ENCODE peak calls at places on chromosomes 12 and 14, in eight cellular contexts. One of them, this sample, is unnamed.

GRCh38 chr14:88630565-88630964 is 67.7 kb downstream of the ZC3H14 start:
- DNase-seq in HCT116: no peak
- DNase-seq in pancreas: no peak
- DNase-seq in right lobe of liver: no peak
- DNase-seq in neural progenitor cell: no peak
- DNase-seq in gastrocnemius medialis: no peak
- DNase-seq in heart right ventricle: no peak
- DNase-seq in effector memory CD4-positive, alpha-beta T cell: no peak
- DNase-seq in this sample: no peak

GRCh38 chr12:19764408-19764807 is 325.1 kb downstream of the AEBP2 start:
- DNase-seq in HCT116: no peak
- DNase-seq in pancreas: no peak
- DNase-seq in right lobe of liver: no peak
- DNase-seq in neural progenitor cell: no peak
- DNase-seq in gastrocnemius medialis: no peak
- DNase-seq in heart right ventricle: no peak
- DNase-seq in effector memory CD4-positive, alpha-beta T cell: no peak
- DNase-seq in this sample: no peak

GRCh38 chr12:124485371-124485770 is 82.0 kb downstream of the NCOR2 start:
- DNase-seq in HCT116: no peak
- DNase-seq in pancreas: peak; percentile 55
- DNase-seq in right lobe of liver: no peak
- DNase-seq in neural progenitor cell: no peak
- DNase-seq in gastrocnemius medialis: no peak
- DNase-seq in heart right ventricle: no peak
- DNase-seq in effector memory CD4-positive, alpha-beta T cell: no peak
- DNase-seq in this sample: no peak

GRCh38 chr12:22101749-22102243 is 55.8 kb downstream of the CMAS start:
- DNase-seq in HCT116: no peak
- DNase-seq in pancreas: no peak
- DNase-seq in right lobe of liver: no peak
- DNase-seq in neural progenitor cell: no peak
- DNase-seq in gastrocnemius medialis: peak; percentile 51
- DNase-seq in heart right ventricle: peak; percentile 22
- DNase-seq in effector memory CD4-positive, alpha-beta T cell: no peak
- DNase-seq in this sample: no peak

GRCh38 chr12:1922075-1922709 is 3.7 kb upstream of the CACNA2D4 start:
- DNase-seq in HCT116: no peak
- DNase-seq in pancreas: no peak
- DNase-seq in right lobe of liver: peak; percentile 44
- DNase-seq in neural progenitor cell: no peak
- DNase-seq in gastrocnemius medialis: no peak
- DNase-seq in heart right ventricle: no peak
- DNase-seq in effector memory CD4-positive, alpha-beta T cell: no peak
- DNase-seq in this sample: no peak

GRCh38 chr14:75566321-75566720 is 12.1 kb upstream of the FLVCR2 start:
- DNase-seq in HCT116: no peak
- DNase-seq in pancreas: no peak
- DNase-seq in right lobe of liver: no peak
- DNase-seq in neural progenitor cell: no peak
- DNase-seq in gastrocnemius medialis: peak; percentile 41
- DNase-seq in heart right ventricle: no peak
- DNase-seq in effector memory CD4-positive, alpha-beta T cell: peak; percentile 60
- DNase-seq in this sample: peak; percentile 87

GRCh38 chr12:41190360-41190759 is 2.2 kb downstream of the PDZRN4 start:
- DNase-seq in HCT116: no peak
- DNase-seq in pancreas: no peak
- DNase-seq in right lobe of liver: no peak
- DNase-seq in neural progenitor cell: peak; percentile 55
- DNase-seq in gastrocnemius medialis: no peak
- DNase-seq in heart right ventricle: no peak
- DNase-seq in effector memory CD4-positive, alpha-beta T cell: no peak
- DNase-seq in this sample: no peak

GRCh38 chr14:92625213-92625612 is 111.6 kb downstream of the RIN3 start:
- DNase-seq in HCT116: peak; percentile 69
- DNase-seq in pancreas: no peak
- DNase-seq in right lobe of liver: no peak
- DNase-seq in neural progenitor cell: no peak
- DNase-seq in gastrocnemius medialis: no peak
- DNase-seq in heart right ventricle: no peak
- DNase-seq in effector memory CD4-positive, alpha-beta T cell: no peak
- DNase-seq in this sample: peak; percentile 90

GRCh38 chr14:104973215-104974145 is 4.7 kb downstream of the AHNAK2 start:
- DNase-seq in HCT116: peak; percentile 98
- DNase-seq in pancreas: peak; percentile 80
- DNase-seq in right lobe of liver: peak; percentile 41
- DNase-seq in neural progenitor cell: peak; percentile 60
- DNase-seq in gastrocnemius medialis: peak; percentile 71
- DNase-seq in heart right ventricle: peak; percentile 62
- DNase-seq in effector memory CD4-positive, alpha-beta T cell: no peak
- DNase-seq in this sample: peak; percentile 97

GRCh38 chr14:78259831-78260230 is 89.7 kb downstream of the NRXN3 start:
- DNase-seq in HCT116: no peak
- DNase-seq in pancreas: no peak
- DNase-seq in right lobe of liver: no peak
- DNase-seq in neural progenitor cell: no peak
- DNase-seq in gastrocnemius medialis: no peak
- DNase-seq in heart right ventricle: no peak
- DNase-seq in effector memory CD4-positive, alpha-beta T cell: no peak
- DNase-seq in this sample: no peak

GRCh38 chr12:44159211-44159610 is 323.3 kb downstream of the TMEM117 start:
- DNase-seq in HCT116: no peak
- DNase-seq in pancreas: no peak
- DNase-seq in right lobe of liver: no peak
- DNase-seq in neural progenitor cell: no peak
- DNase-seq in gastrocnemius medialis: no peak
- DNase-seq in heart right ventricle: no peak
- DNase-seq in effector memory CD4-positive, alpha-beta T cell: no peak
- DNase-seq in this sample: no peak

GRCh38 chr12:120539303-120539702 is 5.1 kb downstream of the RNF10 start:
- DNase-seq in HCT116: no peak
- DNase-seq in pancreas: no peak
- DNase-seq in right lobe of liver: no peak
- DNase-seq in neural progenitor cell: no peak
- DNase-seq in gastrocnemius medialis: peak; percentile 70
- DNase-seq in heart right ventricle: no peak
- DNase-seq in effector memory CD4-positive, alpha-beta T cell: no peak
- DNase-seq in this sample: no peak

GRCh38 chr14:50355692-50356091 is 41.0 kb downstream of the CDKL1 start:
- DNase-seq in HCT116: no peak
- DNase-seq in pancreas: no peak
- DNase-seq in right lobe of liver: no peak
- DNase-seq in neural progenitor cell: no peak
- DNase-seq in gastrocnemius medialis: no peak
- DNase-seq in heart right ventricle: no peak
- DNase-seq in effector memory CD4-positive, alpha-beta T cell: no peak
- DNase-seq in this sample: no peak

GRCh38 chr14:50360093-50360492 is 36.6 kb downstream of the CDKL1 start:
- DNase-seq in HCT116: no peak
- DNase-seq in pancreas: no peak
- DNase-seq in right lobe of liver: no peak
- DNase-seq in neural progenitor cell: no peak
- DNase-seq in gastrocnemius medialis: no peak
- DNase-seq in heart right ventricle: no peak
- DNase-seq in effector memory CD4-positive, alpha-beta T cell: no peak
- DNase-seq in this sample: no peak

GRCh38 chr14:50357124-50357523 is 39.6 kb downstream of the CDKL1 start:
- DNase-seq in HCT116: no peak
- DNase-seq in pancreas: no peak
- DNase-seq in right lobe of liver: peak; percentile 16
- DNase-seq in neural progenitor cell: no peak
- DNase-seq in gastrocnemius medialis: no peak
- DNase-seq in heart right ventricle: no peak
- DNase-seq in effector memory CD4-positive, alpha-beta T cell: no peak
- DNase-seq in this sample: no peak

GRCh38 chr14:50359631-50360030 is 37.0 kb downstream of the CDKL1 start:
- DNase-seq in HCT116: no peak
- DNase-seq in pancreas: no peak
- DNase-seq in right lobe of liver: peak; percentile 2
- DNase-seq in neural progenitor cell: no peak
- DNase-seq in gastrocnemius medialis: no peak
- DNase-seq in heart right ventricle: no peak
- DNase-seq in effector memory CD4-positive, alpha-beta T cell: no peak
- DNase-seq in this sample: no peak

DNA sequence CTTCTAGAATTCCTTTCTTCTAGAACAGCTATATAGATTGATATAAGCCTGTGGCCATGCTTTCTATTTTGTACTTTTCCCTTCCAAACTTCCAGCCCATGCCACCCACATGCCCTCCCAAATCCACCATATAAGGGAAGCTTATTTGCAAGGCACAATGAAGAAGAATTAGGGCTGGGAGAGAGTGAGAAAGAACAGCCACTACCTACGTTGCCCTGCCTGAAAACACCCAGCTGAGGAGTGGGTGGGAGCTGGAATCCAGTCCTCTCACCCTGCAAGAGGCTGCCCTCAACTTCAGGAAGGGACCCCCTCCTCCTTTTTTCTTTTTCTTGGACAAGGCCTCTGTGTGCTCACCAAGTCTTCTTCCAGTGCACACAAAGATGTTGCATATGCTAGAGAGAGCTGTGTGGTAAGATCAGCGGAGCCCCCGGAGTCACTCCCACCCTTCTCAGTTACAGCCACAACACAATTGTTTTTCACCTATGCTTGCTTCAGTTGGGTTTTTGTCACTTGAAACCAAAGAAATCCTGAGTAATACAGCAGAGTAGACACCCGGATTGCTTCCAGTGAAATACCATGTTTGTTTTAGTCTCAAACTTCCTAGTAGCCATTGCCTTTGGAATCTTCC is 38.8 kb downstream of the CDKL1 start:
- DNase-seq in HCT116: no peak
- DNase-seq in pancreas: no peak
- DNase-seq in right lobe of liver: peak; percentile 14
- DNase-seq in neural progenitor cell: no peak
- DNase-seq in gastrocnemius medialis: no peak
- DNase-seq in heart right ventricle: no peak
- DNase-seq in effector memory CD4-positive, alpha-beta T cell: no peak
- DNase-seq in this sample: no peak
- H3K27me3 ChIP-seq in HCT116: no peaks in the 10 kb centered on the region
- H3K27me3 ChIP-seq in pancreas: no peaks in the 10 kb centered on the region
- H3K27me3 ChIP-seq in right lobe of liver: no peaks in the 10 kb centered on the region
- H3K27me3 ChIP-seq in neural progenitor cell: no peaks in the 10 kb centered on the region
- H3K27me3 ChIP-seq in gastrocnemius medialis: no peaks in the 10 kb centered on the region
- H3K27me3 ChIP-seq in heart right ventricle: no peaks in the 10 kb centered on the region
- H3K27me3 ChIP-seq in effector memory CD4-positive, alpha-beta T cell: no peaks in the 10 kb centered on the region
- H3K27me3 ChIP-seq in this sample: no peaks in the 10 kb centered on the region

GRCh38 chr12:106106129-106106566 is 32.6 kb downstream of the NUAK1 start:
- DNase-seq in HCT116: no peak
- DNase-seq in pancreas: no peak
- DNase-seq in right lobe of liver: no peak
- DNase-seq in neural progenitor cell: no peak
- DNase-seq in gastrocnemius medialis: no peak
- DNase-seq in heart right ventricle: peak; percentile 56
- DNase-seq in effector memory CD4-positive, alpha-beta T cell: no peak
- DNase-seq in this sample: no peak

GRCh38 chr12:106106892-106107291 is 31.9 kb downstream of the NUAK1 start:
- DNase-seq in HCT116: no peak
- DNase-seq in pancreas: no peak
- DNase-seq in right lobe of liver: no peak
- DNase-seq in neural progenitor cell: peak; percentile 62
- DNase-seq in gastrocnemius medialis: peak; percentile 41
- DNase-seq in heart right ventricle: no peak
- DNase-seq in effector memory CD4-positive, alpha-beta T cell: no peak
- DNase-seq in this sample: peak; percentile 29

GRCh38 chr12:106108187-106108816 is 30.5 kb downstream of the NUAK1 start:
- DNase-seq in HCT116: no peak
- DNase-seq in pancreas: no peak
- DNase-seq in right lobe of liver: no peak
- DNase-seq in neural progenitor cell: no peak
- DNase-seq in gastrocnemius medialis: no peak
- DNase-seq in heart right ventricle: peak; percentile 51
- DNase-seq in effector memory CD4-positive, alpha-beta T cell: no peak
- DNase-seq in this sample: no peak

GRCh38 chr12:106109168-106109910 is 29.4 kb downstream of the NUAK1 start:
- DNase-seq in HCT116: no peak
- DNase-seq in pancreas: no peak
- DNase-seq in right lobe of liver: no peak
- DNase-seq in neural progenitor cell: no peak
- DNase-seq in gastrocnemius medialis: no peak
- DNase-seq in heart right ventricle: no peak
- DNase-seq in effector memory CD4-positive, alpha-beta T cell: no peak
- DNase-seq in this sample: no peak

GRCh38 chr12:106107566-106107965 is 31.2 kb downstream of the NUAK1 start:
- DNase-seq in HCT116: no peak
- DNase-seq in pancreas: no peak
- DNase-seq in right lobe of liver: no peak
- DNase-seq in neural progenitor cell: no peak
- DNase-seq in gastrocnemius medialis: no peak
- DNase-seq in heart right ventricle: no peak
- DNase-seq in effector memory CD4-positive, alpha-beta T cell: no peak
- DNase-seq in this sample: peak; percentile 61
- H3K27ac ChIP-seq in HCT116: no peak overlapping the region
- H3K27ac ChIP-seq in pancreas: no peak overlapping the region
- H3K27ac ChIP-seq in right lobe of liver: peak overlapping the region; percentile 25
- H3K27ac ChIP-seq in neural progenitor cell: no peak overlapping the region
- H3K27ac ChIP-seq in gastrocnemius medialis: peak overlapping the region; percentile 65
- H3K27ac ChIP-seq in heart right ventricle: peak overlapping the region; percentile 100
- H3K27ac ChIP-seq in effector memory CD4-positive, alpha-beta T cell: no peak overlapping the region
- H3K27ac ChIP-seq in this sample: peak overlapping the region; percentile 63

GRCh38 chr12:62484234-62484633 is 17.6 kb downstream of the MON2 start:
- DNase-seq in HCT116: no peak
- DNase-seq in pancreas: no peak
- DNase-seq in right lobe of liver: no peak
- DNase-seq in neural progenitor cell: no peak
- DNase-seq in gastrocnemius medialis: no peak
- DNase-seq in heart right ventricle: no peak
- DNase-seq in effector memory CD4-positive, alpha-beta T cell: no peak
- DNase-seq in this sample: no peak
- H3K27me3 ChIP-seq in HCT116: no peaks in the 10 kb centered on the region
- H3K27me3 ChIP-seq in pancreas: no peaks in the 10 kb centered on the region
- H3K27me3 ChIP-seq in right lobe of liver: no peaks in the 10 kb centered on the region
- H3K27me3 ChIP-seq in neural progenitor cell: no peaks in the 10 kb centered on the region
- H3K27me3 ChIP-seq in gastrocnemius medialis: no peaks in the 10 kb centered on the region
- H3K27me3 ChIP-seq in heart right ventricle: no peaks in the 10 kb centered on the region
- H3K27me3 ChIP-seq in effector memory CD4-positive, alpha-beta T cell: no peaks in the 10 kb centered on the region
- H3K27me3 ChIP-seq in this sample: no peaks in the 10 kb centered on the region

GRCh38 chr12:50788562-50788961 is 24.7 kb downstream of the ATF1 start:
- DNase-seq in HCT116: no peak
- DNase-seq in pancreas: no peak
- DNase-seq in right lobe of liver: no peak
- DNase-seq in neural progenitor cell: no peak
- DNase-seq in gastrocnemius medialis: no peak
- DNase-seq in heart right ventricle: no peak
- DNase-seq in effector memory CD4-positive, alpha-beta T cell: no peak
- DNase-seq in this sample: no peak

GRCh38 chr12:50784501-50784900 is 20.6 kb downstream of the ATF1 start:
- DNase-seq in HCT116: no peak
- DNase-seq in pancreas: no peak
- DNase-seq in right lobe of liver: no peak
- DNase-seq in neural progenitor cell: no peak
- DNase-seq in gastrocnemius medialis: no peak
- DNase-seq in heart right ventricle: no peak
- DNase-seq in effector memory CD4-positive, alpha-beta T cell: no peak
- DNase-seq in this sample: no peak

GRCh38 chr12:50787618-50788017 is 23.7 kb downstream of the ATF1 start:
- DNase-seq in HCT116: no peak
- DNase-seq in pancreas: no peak
- DNase-seq in right lobe of liver: no peak
- DNase-seq in neural progenitor cell: no peak
- DNase-seq in gastrocnemius medialis: no peak
- DNase-seq in heart right ventricle: no peak
- DNase-seq in effector memory CD4-positive, alpha-beta T cell: no peak
- DNase-seq in this sample: no peak

GRCh38 chr12:50785406-50785805 is 21.5 kb downstream of the ATF1 start:
- DNase-seq in HCT116: no peak
- DNase-seq in pancreas: no peak
- DNase-seq in right lobe of liver: no peak
- DNase-seq in neural progenitor cell: no peak
- DNase-seq in gastrocnemius medialis: no peak
- DNase-seq in heart right ventricle: no peak
- DNase-seq in effector memory CD4-positive, alpha-beta T cell: no peak
- DNase-seq in this sample: no peak

GRCh38 chr12:50786498-50787231 is 22.8 kb downstream of the ATF1 start:
- DNase-seq in HCT116: peak; percentile 94
- DNase-seq in pancreas: no peak
- DNase-seq in right lobe of liver: no peak
- DNase-seq in neural progenitor cell: no peak
- DNase-seq in gastrocnemius medialis: no peak
- DNase-seq in heart right ventricle: no peak
- DNase-seq in effector memory CD4-positive, alpha-beta T cell: no peak
- DNase-seq in this sample: peak; percentile 73
- H3K27ac ChIP-seq in HCT116: peak overlapping the region; percentile 87
- H3K27ac ChIP-seq in pancreas: no peak overlapping the region
- H3K27ac ChIP-seq in right lobe of liver: no peak overlapping the region
- H3K27ac ChIP-seq in neural progenitor cell: no peak overlapping the region
- H3K27ac ChIP-seq in gastrocnemius medialis: peak overlapping the region; percentile 52
- H3K27ac ChIP-seq in heart right ventricle: no peak overlapping the region
- H3K27ac ChIP-seq in effector memory CD4-positive, alpha-beta T cell: no peak overlapping the region
- H3K27ac ChIP-seq in this sample: peak overlapping the region; percentile 90